ENCODE peak calls at places on chromosomes 16 and 17, in five cellular contexts. B is upper lobe of right lung, R is HepG2, X is Panc1, T is lower lobe of right lung. G is an unnamed sample. For H3K4me1, the result is how much of the 10 kb centered on the place peaks cover.

GRCh38 chr17:34443832-34444469 is 80.9 kb upstream of the CCL1 start:
- ATAC-seq in B (no peak), R (peak), X (peak), T (no peak), G (no peak)

GRCh38 chr16:1159973-1160772 is 7.3 kb downstream of the CACNA1H start:
- ATAC-seq in B (peak), R (peak), X (peak), T (peak), G (peak)

GRCh38 chr16:70470141-70470926 is 15.9 kb downstream of the FCSK start:
- ATAC-seq in B (no peak), R (no peak), X (peak), T (no peak), G (no peak)

GRCh38 chr16:54944002-54944401 is 13.3 kb downstream of the IRX5 start:
- ATAC-seq in B (no peak), R (no peak), X (no peak), T (no peak), G (no peak)

GRCh38 chr17:4988168-4988567 is 693 bp upstream of the CAMTA2 start:
- ATAC-seq in B (no peak), R (no peak), X (no peak), T (no peak), G (no peak)

GRCh38 chr17:17495448-17496188 is 577 bp downstream of the RASD1 start:
- ATAC-seq in B (peak), R (no peak), X (peak), T (peak), G (no peak)

GRCh38 chr16:1773703-1774455 is 945 bp upstream of the MRPS34 start:
- ATAC-seq in B (no peak), R (peak), X (no peak), T (peak), G (peak)

GRCh38 chr17:8470447-8471047 is 34.9 kb downstream of the NDEL1 start:
- ATAC-seq in B (peak), R (no peak), X (no peak), T (peak), G (peak)

GRCh38 chr17:36667922-36668321 is 66.5 kb downstream of the MRM1 start:
- ATAC-seq in B (no peak), R (no peak), X (no peak), T (no peak), G (no peak)

GRCh38 chr17:32160526-32160925 is 18.2 kb downstream of the RHOT1 start:
- ATAC-seq in B (no peak), R (no peak), X (no peak), T (no peak), G (no peak)

GRCh38 chr17:19883537-19884215 is 15.9 kb upstream of the ULK2 start:
- ATAC-seq in B (no peak), R (no peak), X (no peak), T (no peak), G (no peak)

GRCh38 chr17:70677783-70678647 is 508.7 kb downstream of the KCNJ2 start:
- ATAC-seq in B (peak), R (peak), X (no peak), T (no peak), G (no peak)

GRCh38 chr16:53068423-53068833 is 13.6 kb downstream of the CHD9 start:
- ATAC-seq in B (peak), R (no peak), X (no peak), T (no peak), G (no peak)

GRCh38 chr17:35793257-35793656 is 2.2 kb downstream of the MMP28 start:
- ATAC-seq in B (no peak), R (no peak), X (no peak), T (no peak), G (no peak)

GRCh38 chr17:20797292-20797691 is 217.8 kb downstream of the CDRT15L2 start:
- ATAC-seq in B (no peak), R (no peak), X (no peak), T (no peak), G (no peak)

GRCh38 chr16:17327671-17328335 is 143.0 kb downstream of the XYLT1 start:
- ATAC-seq in B (peak), R (no peak), X (no peak), T (peak), G (no peak)
- H3K4me1 ChIP-seq in B (under half), R (under half), X (under half), T (under half), G (half or more)

GRCh38 chr17:29159286-29159860 is 20.8 kb downstream of the MYO18A start:
- ATAC-seq in B (no peak), R (no peak), X (no peak), T (no peak), G (no peak)

GRCh38 chr17:29157310-29157709 is 22.9 kb downstream of the MYO18A start:
- ATAC-seq in B (peak), R (no peak), X (no peak), T (peak), G (no peak)

GRCh38 chr17:29156781-29157180 is 23.4 kb downstream of the MYO18A start:
- ATAC-seq in B (no peak), R (no peak), X (no peak), T (no peak), G (no peak)

GRCh38 chr17:29158515-29159275 is 21.5 kb downstream of the MYO18A start:
- ATAC-seq in B (no peak), R (peak), X (peak), T (no peak), G (no peak)

GRCh38 chr17:29158096-29158495 is 22.1 kb downstream of the MYO18A start:
- ATAC-seq in B (no peak), R (no peak), X (no peak), T (no peak), G (no peak)
- H3K4me1 ChIP-seq in B (half or more), R (half or more), X (half or more), T (half or more), G (under half)

DNA sequence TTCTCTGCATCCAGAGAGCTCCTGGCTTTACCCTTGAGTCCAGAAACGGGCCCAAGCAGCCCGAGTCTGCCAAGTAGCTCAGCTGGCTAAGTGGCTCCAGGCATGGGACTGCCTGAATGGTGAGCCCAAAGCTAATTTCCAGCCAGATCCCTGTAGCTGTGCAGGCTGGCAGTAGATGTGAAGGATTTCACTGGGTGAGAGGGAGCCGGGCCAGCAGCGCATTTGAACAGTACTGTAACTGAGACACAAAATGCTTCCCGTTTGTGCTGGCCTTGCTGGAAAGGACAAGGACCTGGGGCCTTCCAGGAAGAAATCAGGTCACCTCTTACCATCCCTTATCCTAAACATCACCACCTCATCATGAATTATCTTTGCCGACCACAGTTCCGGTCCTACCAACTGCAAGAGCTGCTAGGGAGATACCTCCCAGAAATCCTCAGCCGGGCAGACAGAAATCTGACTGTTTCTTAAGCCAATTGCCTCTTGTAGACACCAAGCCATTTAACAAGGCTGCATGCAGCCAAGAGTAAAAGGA is 3.7 kb downstream of the TIMP2 start:
- ATAC-seq in B (no peak), R (no peak), X (no peak), T (no peak), G (no peak)
- H3K4me1 ChIP-seq in B (under half), R (half or more), X (under half), T (half or more), G (half or more)

DNA sequence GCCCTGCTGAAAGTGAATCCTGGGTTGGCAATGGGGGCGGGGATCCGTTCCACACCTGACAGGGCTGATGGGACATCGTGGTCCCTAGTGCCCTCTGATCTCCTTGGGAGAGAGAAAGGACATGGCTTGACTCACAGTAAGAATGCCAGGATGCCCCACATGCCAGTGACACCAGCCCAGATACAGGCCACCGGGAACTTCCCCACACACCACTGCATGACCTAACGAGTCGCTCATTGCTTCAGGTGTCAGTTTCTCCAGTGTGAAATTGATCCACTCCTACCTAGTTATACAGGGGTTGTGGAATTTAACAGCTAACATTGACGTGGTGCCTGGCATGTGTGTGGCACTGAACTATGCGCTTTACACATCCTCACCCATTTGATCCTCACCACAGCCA is 7.5 kb downstream of the CD300LG start:
- ATAC-seq in B (no peak), R (no peak), X (no peak), T (no peak), G (no peak)
- H3K4me1 ChIP-seq in B (under half), R (under half), X (under half), T (under half), G (under half)

DNA sequence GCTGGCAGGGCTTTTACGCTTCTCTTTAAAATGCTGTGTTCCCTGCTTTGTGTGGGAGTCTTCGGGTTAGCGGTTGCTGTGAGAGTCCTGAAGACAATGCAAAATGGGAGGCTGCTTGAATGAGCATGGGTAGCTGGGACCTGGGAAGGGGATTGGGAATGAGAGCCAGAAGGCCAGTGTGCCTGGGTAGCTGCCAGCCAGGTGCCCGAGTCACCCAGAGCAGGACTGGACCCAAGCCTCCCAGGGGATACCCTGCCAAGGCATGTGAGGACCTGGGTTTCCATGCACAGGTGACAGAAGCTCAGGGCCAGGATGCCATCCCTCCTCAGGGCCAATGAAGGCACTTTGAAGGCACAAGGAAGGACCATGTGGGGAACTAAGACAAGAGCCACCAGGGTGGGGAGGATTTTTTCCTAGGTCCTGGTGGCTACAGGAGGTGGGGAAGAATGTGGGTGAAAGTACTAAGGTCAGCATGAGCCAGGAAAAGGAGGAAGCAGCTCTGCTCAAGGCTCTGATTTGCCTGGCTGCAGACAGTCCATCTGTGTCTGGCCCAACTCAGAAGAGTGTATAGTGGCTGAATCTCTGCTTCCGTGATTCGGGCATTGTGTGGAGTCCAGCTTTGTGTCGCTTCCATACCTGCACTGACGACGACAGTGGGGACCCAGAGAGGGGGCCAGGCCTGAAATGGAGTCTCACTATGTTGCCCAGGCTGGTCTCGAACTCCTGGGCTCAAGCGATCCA is 20.5 kb downstream of the TMEM94 start:
- ATAC-seq in B (no peak), R (peak), X (no peak), T (no peak), G (no peak)
- H3K4me1 ChIP-seq in B (under half), R (under half), X (under half), T (under half), G (under half)

GRCh38 chr16:84833542-84834402 is 14.0 kb downstream of the CRISPLD2 start:
- ATAC-seq in B (no peak), R (no peak), X (no peak), T (no peak), G (no peak)
- H3K4me1 ChIP-seq in B (under half), R (under half), X (under half), T (under half), G (under half)

GRCh38 chr17:76612465-76612864 is 26.8 kb upstream of the ST6GALNAC2 start:
- ATAC-seq in B (no peak), R (peak), X (no peak), T (no peak), G (no peak)

GRCh38 chr17:76614912-76615617 is 28.5 kb downstream of the ST6GALNAC1 start:
- ATAC-seq in B (no peak), R (no peak), X (no peak), T (no peak), G (no peak)

GRCh38 chr17:76612977-76613851 is 27.6 kb upstream of the ST6GALNAC2 start:
- ATAC-seq in B (peak), R (peak), X (peak), T (peak), G (no peak)

GRCh38 chr17:76611747-76612143 is 26.1 kb upstream of the ST6GALNAC2 start:
- ATAC-seq in B (no peak), R (no peak), X (no peak), T (no peak), G (no peak)
- H3K4me1 ChIP-seq in B (under half), R (under half), X (under half), T (under half), G (under half)

GRCh38 chr17:57666198-57666870 is 78.8 kb downstream of the CCDC182 start:
- ATAC-seq in B (no peak), R (no peak), X (no peak), T (no peak), G (no peak)
- H3K4me1 ChIP-seq in B (under half), R (under half), X (under half), T (under half), G (under half)